ENCODE peak calls at places on chromosome 12, in eight cellular contexts. B is neural progenitor cell, V is Calu3, J is Panc1, E is foreskin fibroblast, L is pancreas, Z is HFF-Myc, O is choroid plexus epithelial cell. U is an unnamed sample.

GRCh38 chr12:113149361-113150150 is at the start of gene CFAP73:
- DNase-seq in O (peak), L (peak), Z (peak), E (peak), J (no peak), V (peak), B (peak), U (peak)

GRCh38 chr12:107319536-107320030 is 226.2 kb upstream of the CRY1 start:
- DNase-seq in O (no peak), B (peak), L (no peak), E (no peak), J (no peak), V (no peak), Z (no peak), U (no peak)

GRCh38 chr12:78473136-78473535 is 391.4 kb upstream of the SYT1 start:
- DNase-seq in B (no peak), V (no peak), J (no peak), O (peak), L (no peak), Z (no peak), E (peak), U (no peak)

GRCh38 chr12:67141405-67142018 is 127.6 kb upstream of the CAND1 start:
- DNase-seq in E (no peak), B (peak), Z (no peak), O (no peak), L (no peak), V (no peak), J (no peak), U (no peak)

GRCh38 chr12:62693291-62694040 is 226.8 kb downstream of the MON2 start:
- DNase-seq in B (no peak), L (no peak), V (no peak), O (no peak), Z (no peak), J (no peak), E (no peak), U (no peak)

GRCh38 chr12:72570601-72571000 is 298.4 kb downstream of the TRHDE start:
- DNase-seq in J (no peak), O (no peak), V (no peak), E (no peak), B (peak), L (no peak), Z (no peak), U (no peak)

GRCh38 chr12:85872497-85873091 is 1.5 kb upstream of the NTS start:
- DNase-seq in L (no peak), J (peak), Z (peak), V (peak), B (peak), O (peak), E (peak), U (no peak)

GRCh38 chr12:6849976-6850560 is 1.0 kb downstream of the CDCA3 start:
- DNase-seq in O (no peak), V (no peak), E (no peak), B (no peak), J (no peak), L (no peak), Z (no peak), U (no peak)

GRCh38 chr12:34405286-34406227 is 383.3 kb downstream of the ALG10 start:
- DNase-seq in E (no peak), L (peak), O (no peak), J (no peak), Z (no peak), V (no peak), B (no peak), U (peak)

GRCh38 chr12:67193705-67194104 is 75.5 kb upstream of the CAND1 start:
- DNase-seq in V (peak), J (no peak), Z (peak), B (peak), O (peak), E (peak), L (no peak), U (no peak)

GRCh38 chr12:113439606-113440030 is 17.4 kb downstream of the SDSL start:
- DNase-seq in L (peak), V (peak), O (peak), B (peak), J (no peak), E (peak), Z (no peak), U (no peak)

GRCh38 chr12:112406519-112407488 is 2.6 kb downstream of the RPL6 start:
- DNase-seq in J (no peak), V (no peak), E (no peak), O (no peak), B (no peak), L (no peak), Z (no peak), U (no peak)

GRCh38 chr12:130955238-130955816 is 1.6 kb downstream of the ADGRD1 start:
- DNase-seq in J (no peak), O (no peak), V (no peak), B (no peak), Z (no peak), E (no peak), L (no peak), U (peak)

GRCh38 chr12:114288071-114288470 is 117.9 kb downstream of the TBX5 start:
- DNase-seq in J (no peak), B (no peak), L (no peak), Z (no peak), O (no peak), E (no peak), V (no peak), U (no peak)

GRCh38 chr12:130286741-130287140 is 50.9 kb upstream of the PIWIL1 start:
- DNase-seq in Z (no peak), V (no peak), E (no peak), O (no peak), L (no peak), B (no peak), J (no peak), U (no peak)

GRCh38 chr12:118166946-118167345 is 31.0 kb downstream of the PEBP1 start:
- DNase-seq in Z (no peak), J (no peak), V (no peak), B (no peak), O (no peak), L (no peak), E (no peak), U (no peak)

GRCh38 chr12:12349711-12350665 is at the start of gene MANSC1:
- DNase-seq in Z (no peak), O (peak), L (peak), B (peak), V (peak), E (peak), J (no peak), U (no peak)

GRCh38 chr12:103501447-103501846 is 5.7 kb upstream of the C12orf42 start:
- DNase-seq in B (no peak), L (no peak), O (no peak), Z (no peak), J (no peak), V (no peak), E (no peak), U (no peak)

GRCh38 chr12:50887191-50887590 is 44.5 kb downstream of the TMPRSS12 start:
- DNase-seq in V (no peak), L (no peak), J (no peak), E (peak), O (no peak), Z (no peak), B (no peak), U (no peak)

GRCh38 chr12:7797698-7798398 is 8.6 kb downstream of the NANOG start:
- DNase-seq in V (peak), J (no peak), O (peak), E (peak), L (peak), B (no peak), Z (no peak), U (no peak)

GRCh38 chr12:118052324-118053070 is 8.5 kb downstream of the WSB2 start:
- DNase-seq in Z (peak), O (peak), L (peak), V (peak), J (peak), E (peak), B (no peak), U (peak)

GRCh38 chr12:1797011-1797901 is 23.1 kb upstream of the LRTM2 start:
- DNase-seq in Z (no peak), V (peak), L (peak), O (no peak), B (no peak), J (no peak), E (peak), U (peak)

GRCh38 chr12:132955094-132955932 is 793 bp downstream of the ZNF605 start:
- DNase-seq in Z (peak), J (peak), E (peak), B (peak), V (peak), O (peak), L (peak), U (peak)

GRCh38 chr12:43210437-43211197 is 341.4 kb downstream of the ADAMTS20 start:
- DNase-seq in O (peak), E (peak), J (no peak), Z (no peak), B (no peak), V (no peak), L (no peak), U (no peak)

GRCh38 chr12:64672925-64673409 is 62.7 kb downstream of the RASSF3 start:
- DNase-seq in L (peak), V (peak), Z (peak), O (peak), B (no peak), J (no peak), E (peak), U (no peak)

GRCh38 chr12:86727151-86727550 is 471.0 kb upstream of the MGAT4C start:
- DNase-seq in V (no peak), E (peak), Z (no peak), J (no peak), L (no peak), O (peak), B (no peak), U (no peak)

GRCh38 chr12:102740157-102741032 is 176.6 kb downstream of the PAH start:
- DNase-seq in E (peak), V (no peak), J (no peak), B (peak), O (peak), Z (peak), L (no peak), U (no peak)

GRCh38 chr12:99147150-99147549 is 500.4 kb upstream of the GARIN6 start:
- DNase-seq in Z (no peak), V (no peak), L (no peak), J (no peak), O (no peak), E (no peak), B (no peak), U (no peak)

GRCh38 chr12:7068240-7068993 is 7.9 kb downstream of the C1S start:
- DNase-seq in J (no peak), V (no peak), L (no peak), O (peak), B (no peak), Z (no peak), E (peak), U (no peak)

GRCh38 chr12:26906704-26907103 is 31.1 kb downstream of the INTS13 start:
- DNase-seq in O (no peak), L (peak), E (no peak), B (no peak), J (no peak), Z (no peak), V (no peak), U (no peak)

GRCh38 chr12:49345048-49345839 is 1.4 kb upstream of the DNAJC22 start:
- DNase-seq in O (no peak), J (no peak), Z (no peak), E (no peak), L (peak), V (peak), B (peak), U (no peak)

GRCh38 chr12:54991161-54991991 is 6.8 kb upstream of the TESPA1 start:
- DNase-seq in J (no peak), E (no peak), V (no peak), O (peak), B (no peak), L (no peak), Z (no peak), U (no peak)

GRCh38 chr12:67661311-67662011 is 12.9 kb downstream of the DYRK2 start:
- DNase-seq in Z (peak), E (peak), B (no peak), J (no peak), O (peak), L (no peak), V (no peak), U (no peak)

DNA sequence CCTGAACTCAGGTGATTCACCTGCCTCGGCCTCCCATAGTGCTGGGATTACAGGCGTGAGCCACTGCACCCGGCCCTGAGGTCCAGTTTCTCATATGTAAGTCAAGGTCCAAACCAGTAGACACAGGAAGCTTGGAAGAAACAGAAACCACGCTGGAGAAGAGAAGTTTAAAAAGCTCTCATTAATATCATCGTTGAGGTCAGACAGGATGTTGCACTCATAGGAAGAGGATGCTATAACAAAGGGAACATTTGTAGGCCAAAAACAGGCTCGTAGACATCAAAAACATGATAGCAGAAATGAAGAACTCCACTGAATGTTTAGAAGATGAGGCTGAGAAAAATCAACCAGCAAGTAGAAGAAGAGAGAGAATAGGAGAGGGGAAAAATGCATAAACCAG is 46.8 kb downstream of the ACACB start:
- DNase-seq in B (no peak), L (no peak), J (no peak), Z (no peak), V (no peak), E (no peak), O (no peak), U (no peak)
- TF ChIP-seq CTCF in B (no peak), L (no peak), J (no peak), Z (no peak), V (no peak), E (no peak), O (no peak), U (no peak)

GRCh38 chr12:3458041-3458440 is 33.0 kb upstream of the PRMT8 start:
- DNase-seq in B (no peak), L (no peak), V (peak), O (no peak), J (no peak), Z (no peak), E (peak), U (no peak)

GRCh38 chr12:3454780-3455179 is 36.2 kb upstream of the PRMT8 start:
- DNase-seq in B (no peak), V (no peak), O (no peak), Z (no peak), E (no peak), J (no peak), L (no peak), U (no peak)

GRCh38 chr12:3455312-3455711 is 35.7 kb upstream of the PRMT8 start:
- DNase-seq in E (no peak), B (no peak), J (no peak), L (no peak), O (no peak), V (no peak), Z (no peak), U (no peak)

GRCh38 chr12:3453947-3454675 is 36.9 kb upstream of the PRMT8 start:
- DNase-seq in V (peak), L (no peak), O (peak), Z (peak), J (no peak), B (peak), E (peak), U (no peak)

DNA sequence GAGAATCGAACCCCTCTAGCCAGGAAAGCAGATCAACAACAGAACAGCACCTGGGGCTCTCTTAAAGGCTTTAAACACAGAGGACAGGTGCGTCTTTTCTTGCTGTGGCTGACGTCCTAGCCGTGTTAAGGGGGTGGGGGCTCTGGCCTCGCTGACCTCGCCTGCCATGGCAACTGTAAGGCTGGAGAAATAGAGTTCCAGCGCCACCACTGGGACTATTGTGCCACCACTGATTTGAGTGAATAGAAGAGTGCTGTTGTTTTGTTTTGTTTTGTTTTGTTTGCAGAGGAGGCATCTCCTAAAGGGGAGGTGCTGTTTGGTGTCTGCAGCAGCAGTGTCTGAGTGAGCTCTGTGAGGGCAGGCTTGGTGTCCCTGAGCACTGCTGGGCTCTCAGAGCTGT is 34.2 kb upstream of the PRMT8 start:
- DNase-seq in J (no peak), Z (no peak), V (no peak), O (no peak), E (no peak), B (peak), L (peak), U (no peak)
- TF ChIP-seq CTCF in J (peak), Z (no peak), V (no peak), O (no peak), E (no peak), B (peak), L (no peak), U (no peak)

GRCh38 chr12:39958377-39958776 is 147.5 kb downstream of the SLC2A13 start:
- DNase-seq in V (no peak), O (peak), J (no peak), L (no peak), Z (no peak), E (no peak), B (peak), U (no peak)
- TF ChIP-seq CTCF in V (no peak), O (peak), J (peak), L (no peak), Z (peak), E (no peak), B (peak), U (peak)

GRCh38 chr12:15562263-15562662 is 226.9 kb downstream of the EPS8 start:
- DNase-seq in J (no peak), B (no peak), Z (no peak), O (no peak), L (no peak), E (no peak), V (no peak), U (no peak)
- TF ChIP-seq CTCF in J (no peak), B (no peak), Z (no peak), O (no peak), L (no peak), E (no peak), V (no peak), U (no peak)

GRCh38 chr12:23221066-23221465 is 596.1 kb downstream of the ETNK1 start:
- DNase-seq in L (no peak), O (peak), Z (no peak), B (peak), E (no peak), J (no peak), V (peak), U (no peak)
- TF ChIP-seq CTCF in L (no peak), O (peak), Z (no peak), B (peak), E (no peak), J (no peak), V (peak), U (peak)

DNA sequence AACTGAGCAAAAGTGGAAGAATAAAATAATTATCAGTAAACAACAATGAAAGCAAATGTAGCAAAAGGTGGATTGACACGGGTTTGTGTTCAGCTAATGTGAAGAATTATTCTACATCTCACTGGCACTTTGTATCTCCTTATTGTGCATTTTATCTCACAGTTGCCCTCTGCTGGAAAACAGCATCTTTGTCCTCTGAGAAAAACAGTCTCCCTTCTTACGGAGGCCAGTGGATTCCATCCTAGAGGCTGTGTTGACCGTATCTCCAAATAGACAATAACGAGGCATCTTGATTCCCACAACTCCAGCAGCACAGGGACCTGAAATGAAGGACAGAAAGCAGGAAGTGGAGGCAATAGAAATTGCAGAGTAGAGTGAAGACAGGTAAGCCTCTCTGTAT is 51.3 kb upstream of the PLBD1 start:
- DNase-seq in V (peak), Z (no peak), J (no peak), B (peak), E (peak), O (peak), L (no peak), U (no peak)
- TF ChIP-seq CTCF in V (no peak), Z (peak), J (peak), B (peak), E (peak), O (peak), L (no peak), U (peak)

GRCh38 chr12:48281811-48282210 is 68.9 kb downstream of the ZNF641 start:
- DNase-seq in J (no peak), V (no peak), O (peak), B (no peak), Z (no peak), L (no peak), E (peak), U (no peak)

GRCh38 chr12:48285751-48286650 is 64.7 kb downstream of the ZNF641 start:
- DNase-seq in O (no peak), Z (no peak), E (no peak), B (no peak), L (no peak), J (no peak), V (no peak), U (no peak)

GRCh38 chr12:48288387-48289268 is 62.1 kb downstream of the ZNF641 start:
- DNase-seq in J (no peak), L (no peak), Z (no peak), V (no peak), B (no peak), O (no peak), E (no peak), U (no peak)

GRCh38 chr12:48291511-48291910 is 59.2 kb downstream of the ZNF641 start:
- DNase-seq in O (no peak), Z (no peak), L (no peak), E (no peak), V (no peak), B (no peak), J (no peak), U (no peak)

DNA sequence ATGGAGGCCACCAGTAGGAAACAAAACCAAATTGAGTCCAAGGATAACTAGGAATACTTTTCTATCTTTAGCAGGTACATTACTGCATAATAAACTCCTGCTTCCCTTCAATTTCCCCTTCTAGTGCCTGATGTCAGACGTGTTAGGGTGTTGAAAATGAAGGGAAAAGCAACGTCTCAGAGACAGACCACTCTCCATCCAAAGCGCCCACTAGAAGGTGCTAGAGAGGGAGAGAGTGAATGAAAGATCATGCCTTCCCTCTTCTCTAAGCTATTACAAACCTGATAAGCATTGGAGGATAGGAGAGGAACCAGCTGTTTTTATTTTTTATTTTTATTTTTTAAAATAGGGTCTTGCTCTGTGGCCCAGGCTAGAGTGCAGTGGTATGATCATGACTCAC is 64.1 kb downstream of the ZNF641 start:
- DNase-seq in L (no peak), J (no peak), V (no peak), E (no peak), Z (no peak), B (peak), O (peak), U (no peak)
- TF ChIP-seq CTCF in L (peak), J (peak), V (no peak), E (peak), Z (peak), B (peak), O (peak), U (peak)

GRCh38 chr12:58920102-58920955 is at the start of gene LRIG3:
- DNase-seq in V (peak), J (peak), L (peak), O (peak), B (peak), Z (no peak), E (peak), U (peak)
- TF ChIP-seq CTCF in V (no peak), J (no peak), L (no peak), O (no peak), B (peak), Z (no peak), E (no peak), U (no peak)

DNA sequence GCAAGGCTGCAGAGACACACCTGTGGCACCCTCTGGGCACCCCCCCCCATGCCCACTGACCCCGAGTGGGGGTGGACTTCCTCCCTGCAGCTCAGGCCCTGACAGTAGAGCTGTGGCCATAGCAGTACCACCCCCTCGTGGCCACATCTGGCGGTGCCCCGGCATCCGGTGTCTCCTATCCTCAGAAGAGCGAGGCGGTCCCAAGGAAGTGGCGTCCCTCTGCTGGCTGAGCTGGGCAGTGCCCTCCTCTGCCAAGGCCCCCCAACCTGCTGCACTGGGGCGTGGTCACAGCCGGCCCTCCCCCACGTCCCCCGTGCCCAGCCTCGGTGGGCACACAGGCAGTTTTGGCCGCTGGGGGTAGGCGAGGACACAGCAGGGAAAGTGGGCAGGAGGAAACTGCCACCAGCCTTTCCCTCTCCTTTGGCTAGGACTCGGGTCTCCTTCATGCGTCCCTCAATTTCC is 6.0 kb upstream of the SLC6A12 start:
- DNase-seq in L (peak), E (peak), V (peak), O (peak), J (peak), B (peak), Z (peak), U (no peak)
- TF ChIP-seq CTCF in L (peak), E (peak), V (peak), O (peak), J (peak), B (peak), Z (peak), U (peak)